ENCODE peak calls at places on chromosomes 7 and 10, in nine cellular contexts. One of them, this sample, is unnamed.

GRCh38 chr10:121415017-121415416 is 183.2 kb downstream of the FGFR2 start:
- DNase-seq in GM23338: no peak
- DNase-seq in GM12892: no peak
- DNase-seq in endothelial cell of umbilical vein: no peak
- DNase-seq in esophagus muscularis mucosa: no peak
- DNase-seq in GM12891: no peak
- DNase-seq in K562: no peak
- DNase-seq in stomach: no peak
- DNase-seq in HepG2: no peak
- DNase-seq in this sample: no peak

GRCh38 chr7:5629941-5630340 is 151.5 kb downstream of the RNF216 start:
- DNase-seq in GM12892: no peak
- DNase-seq in endothelial cell of umbilical vein: peak
- DNase-seq in HepG2: no peak
- DNase-seq in GM12891: no peak
- DNase-seq in stomach: no peak
- DNase-seq in K562: no peak
- DNase-seq in GM23338: no peak
- DNase-seq in esophagus muscularis mucosa: no peak
- DNase-seq in this sample: no peak

GRCh38 chr10:15453462-15453861 is 82.4 kb upstream of the FAM171A1 start:
- DNase-seq in GM12891: no peak
- DNase-seq in K562: no peak
- DNase-seq in stomach: no peak
- DNase-seq in esophagus muscularis mucosa: no peak
- DNase-seq in HepG2: no peak
- DNase-seq in GM12892: no peak
- DNase-seq in endothelial cell of umbilical vein: no peak
- DNase-seq in GM23338: no peak
- DNase-seq in this sample: no peak

GRCh38 chr10:78028438-78029293 is 649 bp downstream of the POLR3A start:
- DNase-seq in endothelial cell of umbilical vein: peak
- DNase-seq in GM12892: peak
- DNase-seq in stomach: no peak
- DNase-seq in HepG2: peak
- DNase-seq in K562: no peak
- DNase-seq in esophagus muscularis mucosa: no peak
- DNase-seq in GM23338: peak
- DNase-seq in GM12891: no peak
- DNase-seq in this sample: no peak

GRCh38 chr7:30313348-30313747 is 29.0 kb downstream of the ZNRF2 start:
- DNase-seq in GM12892: no peak
- DNase-seq in HepG2: no peak
- DNase-seq in endothelial cell of umbilical vein: no peak
- DNase-seq in GM23338: no peak
- DNase-seq in GM12891: no peak
- DNase-seq in stomach: no peak
- DNase-seq in K562: no peak
- DNase-seq in esophagus muscularis mucosa: no peak
- DNase-seq in this sample: no peak

GRCh38 chr7:14691597-14692203 is 210.9 kb downstream of the DGKB start:
- DNase-seq in K562: peak
- DNase-seq in GM23338: peak
- DNase-seq in esophagus muscularis mucosa: no peak
- DNase-seq in HepG2: peak
- DNase-seq in endothelial cell of umbilical vein: peak
- DNase-seq in stomach: peak
- DNase-seq in GM12891: no peak
- DNase-seq in GM12892: no peak
- DNase-seq in this sample: no peak

GRCh38 chr7:139403601-139404000 is 43.9 kb downstream of the LUC7L2 start:
- DNase-seq in HepG2: no peak
- DNase-seq in stomach: no peak
- DNase-seq in GM23338: no peak
- DNase-seq in GM12891: no peak
- DNase-seq in K562: no peak
- DNase-seq in endothelial cell of umbilical vein: no peak
- DNase-seq in esophagus muscularis mucosa: no peak
- DNase-seq in GM12892: no peak
- DNase-seq in this sample: no peak

GRCh38 chr7:26376208-26376917 is 84.7 kb downstream of the SNX10 start:
- DNase-seq in HepG2: peak
- DNase-seq in GM12892: peak
- DNase-seq in esophagus muscularis mucosa: no peak
- DNase-seq in GM12891: peak
- DNase-seq in K562: no peak
- DNase-seq in GM23338: peak
- DNase-seq in stomach: no peak
- DNase-seq in endothelial cell of umbilical vein: peak
- DNase-seq in this sample: no peak

GRCh38 chr10:131859341-131860020 is 41.3 kb upstream of the PPP2R2D start:
- DNase-seq in esophagus muscularis mucosa: no peak
- DNase-seq in GM12891: no peak
- DNase-seq in GM23338: no peak
- DNase-seq in stomach: no peak
- DNase-seq in GM12892: no peak
- DNase-seq in endothelial cell of umbilical vein: no peak
- DNase-seq in K562: no peak
- DNase-seq in HepG2: no peak
- DNase-seq in this sample: no peak

GRCh38 chr7:44671069-44671468 is 64.6 kb downstream of the OGDH start:
- DNase-seq in stomach: no peak
- DNase-seq in GM12891: no peak
- DNase-seq in esophagus muscularis mucosa: no peak
- DNase-seq in GM12892: no peak
- DNase-seq in endothelial cell of umbilical vein: no peak
- DNase-seq in HepG2: no peak
- DNase-seq in GM23338: no peak
- DNase-seq in K562: no peak
- DNase-seq in this sample: no peak

GRCh38 chr7:140726304-140726703 is 29.8 kb downstream of the NDUFB2 start:
- DNase-seq in K562: peak
- DNase-seq in GM12891: no peak
- DNase-seq in esophagus muscularis mucosa: no peak
- DNase-seq in GM23338: peak
- DNase-seq in stomach: no peak
- DNase-seq in endothelial cell of umbilical vein: peak
- DNase-seq in HepG2: peak
- DNase-seq in GM12892: no peak
- DNase-seq in this sample: no peak

GRCh38 chr10:71232089-71232998 is 20.0 kb downstream of the UNC5B start:
- DNase-seq in K562: no peak
- DNase-seq in GM12891: no peak
- DNase-seq in endothelial cell of umbilical vein: no peak
- DNase-seq in GM12892: no peak
- DNase-seq in GM23338: no peak
- DNase-seq in stomach: peak
- DNase-seq in HepG2: no peak
- DNase-seq in esophagus muscularis mucosa: no peak
- DNase-seq in this sample: no peak
- TF ChIP-seq POLR2AphosphoS5 in K562: no peak
- TF ChIP-seq POLR2AphosphoS5 in GM12891: no peak
- TF ChIP-seq POLR2AphosphoS5 in endothelial cell of umbilical vein: no peak
- TF ChIP-seq POLR2AphosphoS5 in GM12892: no peak
- TF ChIP-seq POLR2AphosphoS5 in GM23338: no peak
- TF ChIP-seq POLR2AphosphoS5 in stomach: peak
- TF ChIP-seq POLR2AphosphoS5 in HepG2: no peak
- TF ChIP-seq POLR2AphosphoS5 in esophagus muscularis mucosa: no peak
- TF ChIP-seq POLR2AphosphoS5 in this sample: no peak

GRCh38 chr7:129926618-129927017 is 26.1 kb downstream of the UBE2H start:
- DNase-seq in esophagus muscularis mucosa: no peak
- DNase-seq in K562: no peak
- DNase-seq in endothelial cell of umbilical vein: no peak
- DNase-seq in GM23338: no peak
- DNase-seq in stomach: no peak
- DNase-seq in HepG2: no peak
- DNase-seq in GM12891: no peak
- DNase-seq in GM12892: no peak
- DNase-seq in this sample: no peak

GRCh38 chr7:129924602-129925001 is 28.2 kb downstream of the UBE2H start:
- DNase-seq in HepG2: no peak
- DNase-seq in GM12891: no peak
- DNase-seq in GM23338: no peak
- DNase-seq in GM12892: no peak
- DNase-seq in K562: no peak
- DNase-seq in esophagus muscularis mucosa: no peak
- DNase-seq in stomach: no peak
- DNase-seq in endothelial cell of umbilical vein: no peak
- DNase-seq in this sample: no peak

GRCh38 chr7:129925416-129926002 is 27.3 kb downstream of the UBE2H start:
- DNase-seq in endothelial cell of umbilical vein: no peak
- DNase-seq in esophagus muscularis mucosa: no peak
- DNase-seq in HepG2: no peak
- DNase-seq in GM12891: no peak
- DNase-seq in GM12892: no peak
- DNase-seq in GM23338: no peak
- DNase-seq in K562: no peak
- DNase-seq in stomach: no peak
- DNase-seq in this sample: no peak

GRCh38 chr7:129919492-129919891 is 33.3 kb downstream of the UBE2H start:
- DNase-seq in GM23338: no peak
- DNase-seq in HepG2: peak
- DNase-seq in GM12891: no peak
- DNase-seq in K562: no peak
- DNase-seq in endothelial cell of umbilical vein: no peak
- DNase-seq in stomach: no peak
- DNase-seq in esophagus muscularis mucosa: no peak
- DNase-seq in GM12892: no peak
- DNase-seq in this sample: no peak

DNA sequence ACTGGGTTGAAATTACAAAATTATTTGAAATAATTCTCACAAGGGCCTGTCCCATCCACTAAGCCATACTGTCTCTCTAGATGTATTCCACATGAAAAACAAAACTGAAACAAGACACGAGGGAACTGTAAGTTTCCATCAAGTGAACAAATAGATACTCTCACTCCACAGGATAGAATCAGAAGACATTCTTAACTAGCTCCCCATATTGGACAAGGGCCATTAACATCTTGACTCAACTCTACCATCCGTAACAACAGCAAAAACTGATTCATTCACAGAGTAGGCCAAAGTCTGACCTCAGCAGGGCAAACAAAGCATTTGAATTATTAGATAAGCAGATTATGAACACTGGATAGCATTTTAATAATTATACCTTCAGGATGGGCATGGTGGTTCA is 29.1 kb downstream of the UBE2H start:
- DNase-seq in esophagus muscularis mucosa: no peak
- DNase-seq in K562: no peak
- DNase-seq in GM12892: peak
- DNase-seq in stomach: no peak
- DNase-seq in GM12891: no peak
- DNase-seq in HepG2: no peak
- DNase-seq in GM23338: no peak
- DNase-seq in endothelial cell of umbilical vein: peak
- DNase-seq in this sample: no peak
- TF ChIP-seq POLR2AphosphoS5 in esophagus muscularis mucosa: peak
- TF ChIP-seq POLR2AphosphoS5 in K562: no peak
- TF ChIP-seq POLR2AphosphoS5 in GM12892: no peak
- TF ChIP-seq POLR2AphosphoS5 in stomach: no peak
- TF ChIP-seq POLR2AphosphoS5 in GM12891: no peak
- TF ChIP-seq POLR2AphosphoS5 in HepG2: no peak
- TF ChIP-seq POLR2AphosphoS5 in GM23338: no peak
- TF ChIP-seq POLR2AphosphoS5 in endothelial cell of umbilical vein: no peak
- TF ChIP-seq POLR2AphosphoS5 in this sample: no peak

GRCh38 chr10:113094114-113094486 is 144.1 kb downstream of the TCF7L2 start:
- DNase-seq in GM12892: no peak
- DNase-seq in esophagus muscularis mucosa: no peak
- DNase-seq in K562: no peak
- DNase-seq in GM23338: no peak
- DNase-seq in HepG2: no peak
- DNase-seq in endothelial cell of umbilical vein: peak
- DNase-seq in GM12891: no peak
- DNase-seq in stomach: no peak
- DNase-seq in this sample: no peak

GRCh38 chr10:113091921-113092320 is 141.9 kb downstream of the TCF7L2 start:
- DNase-seq in stomach: peak
- DNase-seq in K562: no peak
- DNase-seq in esophagus muscularis mucosa: no peak
- DNase-seq in HepG2: no peak
- DNase-seq in GM12892: no peak
- DNase-seq in GM23338: no peak
- DNase-seq in endothelial cell of umbilical vein: no peak
- DNase-seq in GM12891: no peak
- DNase-seq in this sample: no peak

GRCh38 chr10:113096111-113097045 is 146.3 kb downstream of the TCF7L2 start:
- DNase-seq in endothelial cell of umbilical vein: no peak
- DNase-seq in stomach: no peak
- DNase-seq in GM12892: no peak
- DNase-seq in esophagus muscularis mucosa: no peak
- DNase-seq in GM23338: no peak
- DNase-seq in GM12891: no peak
- DNase-seq in K562: no peak
- DNase-seq in HepG2: no peak
- DNase-seq in this sample: no peak

GRCh38 chr10:113095419-113095818 is 145.4 kb downstream of the TCF7L2 start:
- DNase-seq in stomach: no peak
- DNase-seq in GM23338: no peak
- DNase-seq in endothelial cell of umbilical vein: no peak
- DNase-seq in GM12891: no peak
- DNase-seq in esophagus muscularis mucosa: no peak
- DNase-seq in HepG2: no peak
- DNase-seq in GM12892: no peak
- DNase-seq in K562: no peak
- DNase-seq in this sample: no peak

GRCh38 chr10:113093188-113094113 is 143.4 kb downstream of the TCF7L2 start:
- DNase-seq in GM12892: no peak
- DNase-seq in stomach: no peak
- DNase-seq in GM23338: no peak
- DNase-seq in GM12891: no peak
- DNase-seq in esophagus muscularis mucosa: no peak
- DNase-seq in endothelial cell of umbilical vein: peak
- DNase-seq in HepG2: peak
- DNase-seq in K562: no peak
- DNase-seq in this sample: no peak
- TF ChIP-seq POLR2AphosphoS5 in GM12892: no peak
- TF ChIP-seq POLR2AphosphoS5 in stomach: no peak
- TF ChIP-seq POLR2AphosphoS5 in GM23338: no peak
- TF ChIP-seq POLR2AphosphoS5 in GM12891: no peak
- TF ChIP-seq POLR2AphosphoS5 in esophagus muscularis mucosa: no peak
- TF ChIP-seq POLR2AphosphoS5 in endothelial cell of umbilical vein: peak
- TF ChIP-seq POLR2AphosphoS5 in HepG2: no peak
- TF ChIP-seq POLR2AphosphoS5 in K562: no peak
- TF ChIP-seq POLR2AphosphoS5 in this sample: peak

DNA sequence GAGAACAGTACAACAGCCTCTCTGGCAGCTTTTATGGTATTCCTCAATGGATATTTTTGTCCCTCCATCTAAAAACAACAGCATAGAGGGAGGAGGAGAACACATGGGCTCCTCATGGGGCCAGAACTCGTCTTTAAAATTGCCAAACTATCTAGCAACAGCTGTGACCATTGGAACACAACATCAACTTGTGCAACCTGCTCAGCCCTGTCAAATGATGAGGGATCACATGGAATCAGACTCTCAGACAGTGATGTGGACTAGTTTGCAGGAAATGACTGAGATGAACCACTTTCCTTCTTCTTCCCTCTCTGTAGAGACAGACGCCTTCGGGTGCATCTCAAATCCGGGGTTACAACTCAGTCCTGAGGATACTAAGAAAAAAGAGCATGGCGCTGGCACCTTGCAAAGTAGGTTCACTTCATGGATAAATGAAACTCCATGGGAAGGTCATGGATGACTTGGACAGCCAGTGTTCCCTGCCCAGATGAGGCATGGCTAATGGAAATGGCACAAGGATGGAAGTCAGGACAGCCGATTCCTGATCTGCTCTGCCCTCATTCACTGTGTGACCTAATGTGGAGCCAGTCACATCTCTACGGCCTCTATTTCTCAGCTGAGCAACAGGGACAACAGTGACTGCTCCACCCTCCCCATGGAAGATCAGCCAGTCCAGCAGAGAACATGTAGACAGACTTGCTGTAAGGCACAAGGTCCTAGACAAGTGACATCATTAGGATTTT is 24.6 kb upstream of the DGKI start:
- DNase-seq in GM12892: no peak
- DNase-seq in GM12891: no peak
- DNase-seq in K562: no peak
- DNase-seq in stomach: no peak
- DNase-seq in endothelial cell of umbilical vein: no peak
- DNase-seq in HepG2: no peak
- DNase-seq in esophagus muscularis mucosa: no peak
- DNase-seq in GM23338: no peak
- DNase-seq in this sample: no peak
- TF ChIP-seq POLR2AphosphoS5 in GM12892: no peak
- TF ChIP-seq POLR2AphosphoS5 in GM12891: no peak
- TF ChIP-seq POLR2AphosphoS5 in K562: no peak
- TF ChIP-seq POLR2AphosphoS5 in stomach: no peak
- TF ChIP-seq POLR2AphosphoS5 in endothelial cell of umbilical vein: no peak
- TF ChIP-seq POLR2AphosphoS5 in HepG2: peak
- TF ChIP-seq POLR2AphosphoS5 in esophagus muscularis mucosa: peak
- TF ChIP-seq POLR2AphosphoS5 in GM23338: no peak
- TF ChIP-seq POLR2AphosphoS5 in this sample: no peak